ENCODE peak calls at places on chromosomes 6 and 20, in seven cellular contexts. B is iPS DF 6.9; E is neural progenitor cell; U is naive thymus-derived CD4-positive, alpha-beta T cell; O is suprapubic skin; Q is psoas muscle; S is CD4-positive, CD25-positive, alpha-beta regulatory T cell. Z is an unnamed sample. For H3K27me3 and H3K36me3, the result is how much of the 10 kb centered on the place peaks cover.

GRCh38 chr6:33432546-33432945 is 12.7 kb downstream of the SYNGAP1 start:
- DNase-seq in E (no peak), Q (no peak), O (peak), S (no peak), B (no peak), U (no peak), Z (no peak)

GRCh38 chr6:4848382-4849068 is 72.3 kb downstream of the CDYL start:
- DNase-seq in U (no peak), O (no peak), E (peak), B (no peak), S (no peak), Q (no peak), Z (no peak)

GRCh38 chr20:5863040-5863811 is 87.1 kb downstream of the TRMT6 start:
- DNase-seq in S (peak), B (no peak), O (no peak), Q (peak), E (no peak), U (no peak), Z (no peak)

GRCh38 chr6:20797597-20797996 is 263.3 kb downstream of the CDKAL1 start:
- DNase-seq in B (no peak), E (no peak), U (no peak), S (no peak), Q (no peak), O (no peak), Z (no peak)

GRCh38 chr6:36099872-36100483 is 30.3 kb upstream of the MAPK13 start:
- DNase-seq in U (peak), O (no peak), S (peak), Q (no peak), E (no peak), B (no peak), Z (peak)

GRCh38 chr20:63897978-63898561 is 3.1 kb downstream of the DNAJC5 start:
- DNase-seq in B (no peak), E (no peak), Q (no peak), S (no peak), O (no peak), U (no peak), Z (no peak)

GRCh38 chr6:130848945-130849344 is 21.7 kb downstream of the SMLR1 start:
- DNase-seq in E (no peak), S (peak), O (no peak), U (no peak), Q (no peak), B (no peak), Z (no peak)

GRCh38 chr6:140912686-140913085 is 1220.0 kb upstream of the GJE1 start:
- DNase-seq in O (no peak), S (no peak), Q (no peak), E (no peak), U (no peak), B (no peak), Z (no peak)

GRCh38 chr20:10769700-10770099 is 95.9 kb upstream of the JAG1 start:
- DNase-seq in B (no peak), E (peak), U (no peak), Q (no peak), S (no peak), O (no peak), Z (no peak)

GRCh38 chr6:105726902-105727655 is 324.2 kb upstream of the PREP start:
- DNase-seq in O (no peak), U (no peak), E (no peak), Q (no peak), S (no peak), B (no peak), Z (no peak)

GRCh38 chr6:148470141-148470540 is 127.5 kb downstream of the SASH1 start:
- DNase-seq in S (no peak), O (no peak), E (no peak), U (no peak), B (no peak), Q (no peak), Z (no peak)

GRCh38 chr20:53672484-53673129 is 79.0 kb upstream of the ZNF217 start:
- DNase-seq in U (no peak), E (no peak), O (no peak), Q (no peak), B (no peak), S (no peak), Z (no peak)

GRCh38 chr20:41889125-41889870 is 271.1 kb upstream of the CHD6 start:
- DNase-seq in B (peak), S (no peak), E (peak), U (no peak), O (no peak), Q (no peak), Z (no peak)

GRCh38 chr6:108116781-108117426 is 42.4 kb upstream of the OSTM1 start:
- DNase-seq in O (no peak), E (peak), S (no peak), Q (no peak), B (no peak), U (no peak), Z (no peak)

GRCh38 chr6:94454231-94454630 is 1034.9 kb upstream of the EPHA7 start:
- DNase-seq in O (no peak), E (peak), S (no peak), U (no peak), Q (no peak), B (no peak), Z (no peak)

GRCh38 chr6:148261470-148261869 is 81.2 kb upstream of the SASH1 start:
- DNase-seq in S (no peak), B (no peak), E (no peak), U (no peak), Q (no peak), O (no peak), Z (no peak)

GRCh38 chr6:24890471-24890870 is 45.3 kb downstream of the RIPOR2 start:
- DNase-seq in U (no peak), B (no peak), Q (no peak), E (no peak), S (no peak), O (no peak), Z (no peak)

GRCh38 chr6:53916804-53917463 is 122.1 kb downstream of the LRRC1 start:
- DNase-seq in B (no peak), U (no peak), O (no peak), E (no peak), S (no peak), Q (no peak), Z (no peak)

GRCh38 chr20:49319204-49319809 is 41.5 kb upstream of the ZNFX1 start:
- DNase-seq in Q (no peak), O (no peak), B (no peak), S (no peak), U (no peak), E (no peak), Z (no peak)

GRCh38 chr20:56689318-56689717 is 60.2 kb downstream of the TFAP2C start:
- DNase-seq in U (no peak), B (no peak), S (no peak), E (no peak), O (no peak), Q (no peak), Z (no peak)

GRCh38 chr6:47407295-47408281 is 70.0 kb upstream of the CD2AP start:
- DNase-seq in Q (no peak), E (no peak), B (no peak), O (no peak), S (no peak), U (no peak), Z (no peak)

GRCh38 chr20:61762886-61763739 is 302.6 kb downstream of the TAF4 start:
- DNase-seq in O (peak), S (no peak), B (no peak), E (no peak), Q (no peak), U (no peak), Z (no peak)

GRCh38 chr6:151765444-151765886 is 42.0 kb upstream of the ESR1 start:
- DNase-seq in B (peak), U (peak), Q (no peak), E (peak), O (no peak), S (peak), Z (peak)

GRCh38 chr6:30915591-30915946 is 1.5 kb downstream of the VARS2 start:
- DNase-seq in B (peak), E (peak), Q (no peak), S (peak), O (no peak), U (peak), Z (no peak)

GRCh38 chr20:32036716-32037355 is 15.2 kb upstream of the HCK start:
- DNase-seq in Q (no peak), B (no peak), S (no peak), U (no peak), E (no peak), O (no peak), Z (no peak)
- H3K27me3 ChIP-seq in Q (under half), B (under half), S (under half), U (under half), E (under half), O (under half), Z (under half)

GRCh38 chr6:89794324-89794723 is 25.3 kb downstream of the MDN1 start:
- DNase-seq in U (peak), B (no peak), S (peak), O (no peak), E (no peak), Q (no peak), Z (no peak)

GRCh38 chr6:89799756-89800155 is 19.8 kb downstream of the MDN1 start:
- DNase-seq in U (no peak), S (no peak), E (no peak), O (no peak), B (no peak), Q (no peak), Z (no peak)

GRCh38 chr6:89797317-89797716 is 22.3 kb downstream of the MDN1 start:
- DNase-seq in U (no peak), E (no peak), Q (peak), S (no peak), B (no peak), O (no peak), Z (no peak)

GRCh38 chr6:89803271-89803670 is 16.3 kb downstream of the MDN1 start:
- DNase-seq in S (no peak), U (no peak), Q (no peak), E (no peak), B (no peak), O (no peak), Z (no peak)

GRCh38 chr6:89799111-89799510 is 20.5 kb downstream of the MDN1 start:
- DNase-seq in S (no peak), U (no peak), E (no peak), Q (no peak), O (no peak), B (no peak), Z (no peak)
- H3K36me3 ChIP-seq in S (under half), U (under half), E (under half), Q (under half), O (half or more), B (under half), Z (under half)

DNA sequence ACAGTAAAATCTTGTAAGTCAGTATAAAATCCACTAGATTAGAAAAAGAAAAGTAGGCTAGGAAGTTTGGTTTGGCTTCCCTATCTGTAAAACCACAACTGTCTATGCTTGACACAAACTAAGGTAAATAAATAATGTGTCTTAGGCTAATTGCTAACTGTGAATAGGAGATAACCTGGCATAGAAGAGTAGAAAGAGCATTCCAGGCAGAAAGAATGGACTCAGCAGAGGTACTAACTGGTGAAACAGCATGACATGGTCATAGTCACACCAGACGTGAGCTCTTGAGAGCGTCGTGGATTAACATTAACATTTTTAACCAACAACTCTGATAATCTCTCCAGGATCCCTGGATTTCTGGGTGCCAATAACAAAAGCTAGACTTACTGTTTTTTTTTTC is 8.7 kb upstream of the WTAP start:
- DNase-seq in B (no peak), U (no peak), Q (no peak), E (no peak), O (no peak), S (no peak), Z (no peak)
- H3K27ac ChIP-seq in B (no peak), U (no peak), Q (peak), E (no peak), O (no peak), S (no peak), Z (no peak)

GRCh38 chr20:50980071-50980681 is 21.6 kb downstream of the MOCS3 start:
- DNase-seq in S (no peak), B (no peak), Q (no peak), E (no peak), U (no peak), O (no peak), Z (no peak)
- H3K27me3 ChIP-seq in S (under half), B (under half), Q (under half), E (under half), U (under half), O (under half), Z (under half)

GRCh38 chr6:136564170-136564569 is 13.9 kb upstream of the MAP7 start:
- DNase-seq in B (no peak), S (no peak), Q (no peak), E (no peak), U (no peak), O (no peak), Z (no peak)
- H3K36me3 ChIP-seq in B (under half), S (half or more), Q (under half), E (under half), U (under half), O (under half), Z (under half)

DNA sequence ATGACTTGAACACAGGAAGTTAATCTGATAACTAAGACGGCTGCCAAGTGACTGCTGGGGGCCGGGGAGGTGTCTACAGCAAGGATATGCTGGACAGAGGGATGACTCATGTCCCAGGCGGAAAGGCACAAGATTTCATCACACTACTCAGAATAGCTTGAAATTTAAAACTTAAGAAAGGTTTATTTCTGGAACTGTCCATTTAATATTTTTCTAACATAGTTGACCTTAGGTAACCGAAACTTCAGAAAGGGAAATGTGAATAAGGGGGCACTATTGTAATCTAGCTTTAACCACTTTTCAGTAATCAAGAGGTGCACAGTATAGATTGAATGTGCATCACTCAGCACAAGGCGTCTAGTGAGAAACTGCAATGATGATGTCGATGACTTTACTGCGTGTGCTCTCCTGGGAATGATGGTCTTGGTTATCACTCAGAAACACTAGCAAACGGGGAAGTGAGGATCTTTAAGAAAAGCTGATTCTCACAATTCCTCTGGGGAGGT is 171.5 kb downstream of the QKI start:
- DNase-seq in B (no peak), U (no peak), O (peak), S (no peak), E (no peak), Q (peak), Z (no peak)
- H3K27ac ChIP-seq in B (no peak), U (no peak), O (no peak), S (no peak), E (no peak), Q (peak), Z (no peak)

GRCh38 chr6:1606533-1607235 is 3.0 kb upstream of the FOXC1 start:
- DNase-seq in U (no peak), B (no peak), E (peak), S (no peak), O (no peak), Q (no peak), Z (no peak)

GRCh38 chr6:1605822-1606532 is 3.7 kb upstream of the FOXC1 start:
- DNase-seq in Q (no peak), O (no peak), E (peak), B (no peak), S (no peak), U (no peak), Z (no peak)

GRCh38 chr6:1603708-1604346 is 5.9 kb upstream of the FOXC1 start:
- DNase-seq in U (no peak), B (no peak), E (peak), S (no peak), Q (no peak), O (no peak), Z (no peak)

GRCh38 chr6:1604347-1604990 is 5.2 kb upstream of the FOXC1 start:
- DNase-seq in U (peak), E (peak), S (peak), O (peak), B (no peak), Q (peak), Z (no peak)

GRCh38 chr6:1604991-1605821 is 4.5 kb upstream of the FOXC1 start:
- DNase-seq in S (no peak), Q (no peak), U (no peak), B (no peak), O (no peak), E (peak), Z (no peak)
- H3K27me3 ChIP-seq in S (under half), Q (under half), U (under half), B (under half), O (half or more), E (half or more), Z (half or more)

GRCh38 chr6:43780891-43781571 is 11.0 kb downstream of the VEGFA start:
- DNase-seq in O (no peak), Q (no peak), S (no peak), U (no peak), B (no peak), E (no peak), Z (no peak)

GRCh38 chr6:43782764-43783513 is 12.9 kb downstream of the VEGFA start:
- DNase-seq in S (no peak), O (no peak), B (no peak), Q (no peak), U (no peak), E (no peak), Z (no peak)

GRCh38 chr6:43781572-43781928 is 11.5 kb downstream of the VEGFA start:
- DNase-seq in S (no peak), B (no peak), O (no peak), Q (no peak), E (no peak), U (no peak), Z (no peak)

GRCh38 chr6:43780293-43780692 is 10.3 kb downstream of the VEGFA start:
- DNase-seq in O (no peak), U (no peak), Q (no peak), B (no peak), S (no peak), E (no peak), Z (no peak)

GRCh38 chr6:43781941-43782704 is 12.1 kb downstream of the VEGFA start:
- DNase-seq in O (no peak), U (no peak), Q (no peak), B (no peak), E (no peak), S (no peak), Z (no peak)
- H3K36me3 ChIP-seq in O (half or more), U (under half), Q (half or more), B (half or more), E (under half), S (under half), Z (under half)

Z was measured in effector memory CD4-positive, alpha-beta T cell.